ENCODE peak calls at places on chromosomes 7 and 10, in ten cellular contexts. One of them, this sample, is unnamed.

GRCh38 chr7:30467275-30467674 is 11.3 kb downstream of the NOD1 start:
- DNase-seq in HuH-7.5: no peak
- DNase-seq in activated CD8-positive, alpha-beta memory T cell treated with anti-CD3 and anti-CD28 coated beads, Interleukin-2, amount 10 ng/mL, durations not matched to agents 7 days and 5 days: peak; percentile 8
- DNase-seq in left ventricle myocardium superior: no peak
- DNase-seq in NCI-H1105: no peak
- DNase-seq in iPS DF 6.9: no peak
- DNase-seq in substantia nigra: no peak
- DNase-seq in transverse colon: no peak
- DNase-seq in caudate nucleus: no peak
- DNase-seq in stimulated activated CD4-positive, alpha-beta T cell treated with anti-CD3 and anti-CD28 coated beads, TNF-alpha, amount 100 ng/mL, for 1 hour: no peak
- DNase-seq in this sample: no peak

GRCh38 chr10:61192042-61192441 is 248.1 kb upstream of the RHOBTB1 start:
- DNase-seq in HuH-7.5: no peak
- DNase-seq in activated CD8-positive, alpha-beta memory T cell treated with anti-CD3 and anti-CD28 coated beads, Interleukin-2, amount 10 ng/mL, durations not matched to agents 7 days and 5 days: no peak
- DNase-seq in left ventricle myocardium superior: no peak
- DNase-seq in NCI-H1105: no peak
- DNase-seq in iPS DF 6.9: no peak
- DNase-seq in substantia nigra: no peak
- DNase-seq in transverse colon: no peak
- DNase-seq in caudate nucleus: no peak
- DNase-seq in stimulated activated CD4-positive, alpha-beta T cell treated with anti-CD3 and anti-CD28 coated beads, TNF-alpha, amount 100 ng/mL, for 1 hour: no peak
- DNase-seq in this sample: no peak

GRCh38 chr7:89311886-89312285 is 516.3 kb upstream of the TEX47 start:
- DNase-seq in HuH-7.5: no peak
- DNase-seq in activated CD8-positive, alpha-beta memory T cell treated with anti-CD3 and anti-CD28 coated beads, Interleukin-2, amount 10 ng/mL, durations not matched to agents 7 days and 5 days: no peak
- DNase-seq in left ventricle myocardium superior: no peak
- DNase-seq in NCI-H1105: no peak
- DNase-seq in iPS DF 6.9: no peak
- DNase-seq in substantia nigra: no peak
- DNase-seq in transverse colon: no peak
- DNase-seq in caudate nucleus: no peak
- DNase-seq in stimulated activated CD4-positive, alpha-beta T cell treated with anti-CD3 and anti-CD28 coated beads, TNF-alpha, amount 100 ng/mL, for 1 hour: no peak
- DNase-seq in this sample: no peak

GRCh38 chr7:117480978-117481377 is 1.2 kb downstream of the CFTR start:
- DNase-seq in HuH-7.5: no peak
- DNase-seq in activated CD8-positive, alpha-beta memory T cell treated with anti-CD3 and anti-CD28 coated beads, Interleukin-2, amount 10 ng/mL, durations not matched to agents 7 days and 5 days: no peak
- DNase-seq in left ventricle myocardium superior: no peak
- DNase-seq in NCI-H1105: no peak
- DNase-seq in iPS DF 6.9: no peak
- DNase-seq in substantia nigra: no peak
- DNase-seq in transverse colon: no peak
- DNase-seq in caudate nucleus: no peak
- DNase-seq in stimulated activated CD4-positive, alpha-beta T cell treated with anti-CD3 and anti-CD28 coated beads, TNF-alpha, amount 100 ng/mL, for 1 hour: no peak
- DNase-seq in this sample: no peak

GRCh38 chr7:29989257-29989995 is at the start of gene SCRN1:
- DNase-seq in HuH-7.5: peak; percentile 71
- DNase-seq in activated CD8-positive, alpha-beta memory T cell treated with anti-CD3 and anti-CD28 coated beads, Interleukin-2, amount 10 ng/mL, durations not matched to agents 7 days and 5 days: no peak
- DNase-seq in left ventricle myocardium superior: peak; percentile 70
- DNase-seq in NCI-H1105: peak; percentile 40
- DNase-seq in iPS DF 6.9: no peak
- DNase-seq in substantia nigra: peak; percentile 49
- DNase-seq in transverse colon: peak; percentile 45
- DNase-seq in caudate nucleus: peak; percentile 60
- DNase-seq in stimulated activated CD4-positive, alpha-beta T cell treated with anti-CD3 and anti-CD28 coated beads, TNF-alpha, amount 100 ng/mL, for 1 hour: peak; percentile 2
- DNase-seq in this sample: peak; percentile 47

GRCh38 chr7:122135275-122135674 is 8.8 kb downstream of the AASS start:
- DNase-seq in HuH-7.5: no peak
- DNase-seq in activated CD8-positive, alpha-beta memory T cell treated with anti-CD3 and anti-CD28 coated beads, Interleukin-2, amount 10 ng/mL, durations not matched to agents 7 days and 5 days: no peak
- DNase-seq in left ventricle myocardium superior: no peak
- DNase-seq in NCI-H1105: no peak
- DNase-seq in iPS DF 6.9: no peak
- DNase-seq in substantia nigra: no peak
- DNase-seq in transverse colon: no peak
- DNase-seq in caudate nucleus: no peak
- DNase-seq in stimulated activated CD4-positive, alpha-beta T cell treated with anti-CD3 and anti-CD28 coated beads, TNF-alpha, amount 100 ng/mL, for 1 hour: no peak
- DNase-seq in this sample: no peak

GRCh38 chr10:84993251-84994035 is 665.1 kb downstream of the CCSER2 start:
- DNase-seq in HuH-7.5: no peak
- DNase-seq in activated CD8-positive, alpha-beta memory T cell treated with anti-CD3 and anti-CD28 coated beads, Interleukin-2, amount 10 ng/mL, durations not matched to agents 7 days and 5 days: no peak
- DNase-seq in left ventricle myocardium superior: no peak
- DNase-seq in NCI-H1105: no peak
- DNase-seq in iPS DF 6.9: no peak
- DNase-seq in substantia nigra: no peak
- DNase-seq in transverse colon: no peak
- DNase-seq in caudate nucleus: no peak
- DNase-seq in stimulated activated CD4-positive, alpha-beta T cell treated with anti-CD3 and anti-CD28 coated beads, TNF-alpha, amount 100 ng/mL, for 1 hour: no peak
- DNase-seq in this sample: no peak

GRCh38 chr7:10076661-10077300 is 896.9 kb upstream of the PHF14 start:
- DNase-seq in HuH-7.5: no peak
- DNase-seq in activated CD8-positive, alpha-beta memory T cell treated with anti-CD3 and anti-CD28 coated beads, Interleukin-2, amount 10 ng/mL, durations not matched to agents 7 days and 5 days: no peak
- DNase-seq in left ventricle myocardium superior: no peak
- DNase-seq in NCI-H1105: no peak
- DNase-seq in iPS DF 6.9: no peak
- DNase-seq in substantia nigra: no peak
- DNase-seq in transverse colon: no peak
- DNase-seq in caudate nucleus: no peak
- DNase-seq in stimulated activated CD4-positive, alpha-beta T cell treated with anti-CD3 and anti-CD28 coated beads, TNF-alpha, amount 100 ng/mL, for 1 hour: no peak
- DNase-seq in this sample: no peak

GRCh38 chr10:43748560-43748959 is 99.9 kb upstream of the ZNF32 start:
- DNase-seq in HuH-7.5: no peak
- DNase-seq in activated CD8-positive, alpha-beta memory T cell treated with anti-CD3 and anti-CD28 coated beads, Interleukin-2, amount 10 ng/mL, durations not matched to agents 7 days and 5 days: no peak
- DNase-seq in left ventricle myocardium superior: no peak
- DNase-seq in NCI-H1105: no peak
- DNase-seq in iPS DF 6.9: no peak
- DNase-seq in substantia nigra: no peak
- DNase-seq in transverse colon: no peak
- DNase-seq in caudate nucleus: no peak
- DNase-seq in stimulated activated CD4-positive, alpha-beta T cell treated with anti-CD3 and anti-CD28 coated beads, TNF-alpha, amount 100 ng/mL, for 1 hour: no peak
- DNase-seq in this sample: no peak